ENCODE peak calls at places on chromosomes 1 and 21, in ten cellular contexts. I is cardiac muscle cell; H is uterus; Y is left ventricle myocardium inferior; X is DND-41; U is breast epithelium; Z is lower lobe of right lung; K is body of pancreas; G is tibial artery; V is CD8-positive, alpha-beta memory T cell. E is an unnamed sample.

GRCh38 chr21:38258803-38259485 is 2.2 kb downstream of the KCNJ15 start:
- DNase-seq in K (no peak), Y (no peak), G (no peak), Z (no peak), U (no peak), I (no peak), V (no peak), H (no peak), X (no peak), E (no peak)

GRCh38 chr1:182723195-182723594 is 38.8 kb upstream of the RGS8 start:
- DNase-seq in Z (no peak), X (no peak), I (no peak), H (peak), G (peak), V (no peak), Y (peak), U (no peak), K (peak), E (no peak)

GRCh38 chr1:175824079-175824478 is 80.7 kb upstream of the TNR start:
- DNase-seq in U (no peak), Y (no peak), I (peak), V (no peak), K (peak), G (no peak), Z (no peak), X (peak), H (no peak), E (no peak)

GRCh38 chr1:204073837-204074273 is 940 bp downstream of the SOX13 start:
- DNase-seq in H (peak), K (peak), X (no peak), V (no peak), I (peak), Z (no peak), G (no peak), Y (no peak), U (no peak), E (no peak)

GRCh38 chr1:81780705-81781454 is 19.9 kb upstream of the ADGRL2 start:
- DNase-seq in V (no peak), Z (no peak), U (no peak), X (no peak), H (no peak), I (no peak), K (no peak), G (no peak), Y (no peak), E (no peak)

GRCh38 chr1:103250441-103250861 is 142.1 kb upstream of the COL11A1 start:
- DNase-seq in U (no peak), X (no peak), V (no peak), Z (no peak), H (no peak), K (no peak), I (no peak), G (no peak), Y (no peak), E (no peak)

GRCh38 chr1:159949891-159950480 is 4.1 kb downstream of the SLAMF9 start:
- DNase-seq in Z (no peak), H (no peak), K (no peak), V (no peak), G (peak), I (no peak), X (no peak), Y (no peak), U (no peak), E (no peak)

GRCh38 chr1:48611841-48612240 is 139.8 kb upstream of the SPATA6 start:
- DNase-seq in Y (no peak), X (no peak), I (no peak), K (no peak), U (no peak), H (no peak), Z (no peak), G (no peak), V (no peak), E (no peak)

GRCh38 chr1:18100493-18101063 is 7.0 kb upstream of the IGSF21 start:
- DNase-seq in U (peak), H (peak), Y (peak), X (peak), I (peak), V (no peak), K (peak), G (peak), Z (no peak), E (peak)

GRCh38 chr1:183567584-183567983 is 22.7 kb downstream of the NCF2 start:
- DNase-seq in G (peak), Z (peak), K (peak), U (no peak), V (no peak), H (no peak), I (no peak), X (peak), Y (peak), E (no peak)

GRCh38 chr1:41439234-41439633 is 45.2 kb downstream of the EDN2 start:
- DNase-seq in H (no peak), V (no peak), G (no peak), X (no peak), I (no peak), Y (no peak), K (no peak), U (no peak), Z (no peak), E (no peak)

GRCh38 chr1:22747021-22747734 is 36.5 kb downstream of the EPHB2 start:
- DNase-seq in Y (no peak), U (no peak), Z (no peak), H (no peak), G (no peak), I (no peak), X (no peak), V (no peak), K (peak), E (no peak)

GRCh38 chr1:105485207-105485606 is 1571.3 kb upstream of the PRMT6 start:
- DNase-seq in H (no peak), U (no peak), G (no peak), Z (no peak), I (no peak), V (no peak), K (no peak), Y (no peak), X (no peak), E (no peak)

GRCh38 chr1:176877557-176877956 is 287.0 kb downstream of the ASTN1 start:
- DNase-seq in U (no peak), G (no peak), K (no peak), V (no peak), Z (no peak), Y (no peak), H (no peak), I (no peak), X (no peak), E (no peak)

GRCh38 chr1:150604226-150604588 is 24.8 kb upstream of the MCL1 start:
- DNase-seq in U (no peak), Z (no peak), X (no peak), G (no peak), Y (no peak), H (no peak), K (no peak), I (no peak), V (no peak), E (no peak)

GRCh38 chr1:117683571-117684285 is 77.9 kb downstream of the TENT5C start:
- DNase-seq in X (no peak), G (no peak), H (no peak), Y (peak), Z (no peak), K (no peak), I (no peak), U (no peak), V (no peak), E (no peak)

GRCh38 chr1:18480315-18481189 is at the start of gene KLHDC7A:
- DNase-seq in I (peak), Y (no peak), G (peak), U (no peak), K (peak), X (no peak), H (no peak), Z (peak), V (no peak), E (no peak)

GRCh38 chr1:92747735-92748134 is 37.2 kb downstream of the EVI5 start:
- DNase-seq in G (no peak), Y (no peak), K (no peak), I (no peak), H (no peak), V (no peak), X (no peak), Z (no peak), U (no peak), E (no peak)

GRCh38 chr1:180167721-180168467 is 13.2 kb downstream of the QSOX1 start:
- DNase-seq in U (peak), Y (no peak), G (peak), Z (peak), H (no peak), I (peak), X (no peak), K (peak), V (no peak), E (no peak)

GRCh38 chr21:16488042-16488441 is 758.3 kb downstream of the USP25 start:
- DNase-seq in G (no peak), I (no peak), Y (no peak), X (no peak), V (no peak), K (no peak), U (no peak), Z (no peak), H (no peak), E (no peak)

GRCh38 chr1:12052997-12053686 is 10.0 kb upstream of the TNFRSF8 start:
- DNase-seq in Y (peak), H (peak), X (no peak), K (peak), U (no peak), G (no peak), V (no peak), Z (no peak), I (no peak), E (no peak)

GRCh38 chr1:2546515-2547209 is 9.5 kb upstream of the TNFRSF14 start:
- DNase-seq in H (peak), G (peak), Y (peak), K (peak), Z (peak), I (peak), X (peak), U (peak), V (peak), E (peak)

GRCh38 chr1:29883360-29883759 is 647.0 kb downstream of the PTPRU start:
- DNase-seq in G (no peak), U (peak), H (no peak), V (no peak), Y (no peak), X (no peak), K (no peak), Z (no peak), I (no peak), E (no peak)

GRCh38 chr1:173148538-173148937 is 58.6 kb downstream of the TNFSF4 start:
- DNase-seq in X (no peak), V (no peak), Z (peak), U (no peak), K (no peak), I (no peak), Y (no peak), H (no peak), G (no peak), E (no peak)

GRCh38 chr1:235502601-235503332 is 1.5 kb downstream of the B3GALNT2 start:
- DNase-seq in V (no peak), U (no peak), Z (no peak), G (no peak), K (no peak), I (no peak), X (no peak), Y (no peak), H (no peak), E (no peak)

GRCh38 chr21:26115346-26115745 is 55.2 kb downstream of the APP start:
- DNase-seq in U (no peak), I (no peak), G (no peak), V (no peak), K (peak), H (no peak), Y (no peak), X (no peak), Z (no peak), E (no peak)

GRCh38 chr1:80171101-80171500 is 1164.6 kb upstream of the ADGRL4 start:
- DNase-seq in Z (no peak), U (no peak), X (no peak), G (no peak), Y (no peak), I (peak), H (no peak), K (peak), V (no peak), E (no peak)

GRCh38 chr1:206455681-206456344 is 14.5 kb upstream of the IKBKE start:
- DNase-seq in I (peak), H (no peak), Z (no peak), U (no peak), X (no peak), K (peak), V (no peak), Y (no peak), G (peak), E (no peak)

GRCh38 chr1:240189386-240189989 is 97.8 kb downstream of the FMN2 start:
- DNase-seq in V (no peak), I (peak), K (peak), U (no peak), Z (no peak), X (peak), G (no peak), Y (no peak), H (no peak), E (no peak)

GRCh38 chr1:32540589-32540988 is 1.4 kb downstream of the ZBTB8A start:
- DNase-seq in X (no peak), Z (no peak), V (no peak), G (peak), Y (no peak), K (no peak), U (no peak), H (no peak), I (peak), E (no peak)

GRCh38 chr1:193367863-193368262 is 181.4 kb upstream of the B3GALT2 start:
- DNase-seq in X (no peak), I (no peak), H (no peak), U (no peak), Y (no peak), K (no peak), Z (no peak), V (no peak), G (no peak), E (peak)

GRCh38 chr1:242876021-242876420 is 351.5 kb upstream of the PLD5 start:
- DNase-seq in V (no peak), Z (no peak), H (no peak), I (no peak), X (no peak), Y (no peak), U (no peak), G (no peak), K (no peak), E (no peak)

GRCh38 chr1:13694886-13695684 is 4.9 kb upstream of the PRDM2 start:
- DNase-seq in G (no peak), I (no peak), Y (no peak), V (no peak), U (no peak), K (no peak), X (no peak), Z (no peak), H (no peak), E (no peak)

DNA sequence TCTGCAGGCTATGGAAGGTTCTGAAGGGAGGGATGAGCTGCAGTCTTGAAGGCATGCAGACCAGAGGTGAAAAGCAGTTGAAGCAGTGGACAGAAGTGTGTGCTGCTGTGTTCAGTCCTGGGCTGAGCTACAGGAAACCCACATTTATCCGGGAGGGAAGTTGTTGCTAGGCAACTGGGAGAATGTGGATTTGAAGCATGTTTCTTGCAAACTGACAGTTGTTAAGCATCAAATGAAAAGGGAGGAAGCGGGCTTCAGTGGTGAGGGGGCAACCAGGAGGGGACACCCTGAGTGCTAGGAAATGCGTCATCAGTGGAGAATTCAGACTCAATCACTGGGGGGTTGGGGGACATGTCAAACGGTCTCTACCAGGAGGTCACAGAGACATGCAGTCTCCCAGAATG is 28.7 kb downstream of the ABCA4 start:
- DNase-seq in U (no peak), H (no peak), G (no peak), Y (no peak), V (no peak), Z (no peak), I (no peak), K (no peak), X (peak), E (no peak)
- H3K27ac ChIP-seq in U (peak), H (peak), G (no peak), Y (peak), V (no peak), Z (peak), I (no peak), K (no peak), X (peak), E (no peak)

DNA sequence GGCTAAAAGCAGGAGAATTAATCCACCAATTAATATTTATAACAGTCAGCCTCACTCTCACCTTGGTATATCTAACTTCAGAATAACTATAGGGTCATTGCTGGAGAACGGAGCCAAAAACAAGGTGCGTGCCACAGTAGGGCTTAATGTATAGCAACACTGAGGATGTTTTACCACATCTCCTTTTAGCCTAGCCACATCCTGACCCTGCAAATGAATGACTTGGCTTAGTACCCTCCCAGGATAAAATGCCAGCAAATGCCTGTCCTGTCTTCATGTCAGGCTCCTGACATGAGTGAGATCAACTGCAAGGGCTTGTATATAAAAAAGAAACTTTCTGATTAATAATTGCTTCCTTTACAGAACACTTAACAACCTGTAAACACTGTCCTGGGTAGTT is 2.7 kb upstream of the CDC42BPA start:
- DNase-seq in U (no peak), I (no peak), G (no peak), X (no peak), Z (no peak), K (no peak), V (no peak), Y (no peak), H (no peak), E (no peak)
- H3K4me3 ChIP-seq in U (no peak), I (no peak), G (no peak), X (no peak), Z (no peak), K (no peak), V (no peak), Y (no peak), H (no peak), E (no peak)

DNA sequence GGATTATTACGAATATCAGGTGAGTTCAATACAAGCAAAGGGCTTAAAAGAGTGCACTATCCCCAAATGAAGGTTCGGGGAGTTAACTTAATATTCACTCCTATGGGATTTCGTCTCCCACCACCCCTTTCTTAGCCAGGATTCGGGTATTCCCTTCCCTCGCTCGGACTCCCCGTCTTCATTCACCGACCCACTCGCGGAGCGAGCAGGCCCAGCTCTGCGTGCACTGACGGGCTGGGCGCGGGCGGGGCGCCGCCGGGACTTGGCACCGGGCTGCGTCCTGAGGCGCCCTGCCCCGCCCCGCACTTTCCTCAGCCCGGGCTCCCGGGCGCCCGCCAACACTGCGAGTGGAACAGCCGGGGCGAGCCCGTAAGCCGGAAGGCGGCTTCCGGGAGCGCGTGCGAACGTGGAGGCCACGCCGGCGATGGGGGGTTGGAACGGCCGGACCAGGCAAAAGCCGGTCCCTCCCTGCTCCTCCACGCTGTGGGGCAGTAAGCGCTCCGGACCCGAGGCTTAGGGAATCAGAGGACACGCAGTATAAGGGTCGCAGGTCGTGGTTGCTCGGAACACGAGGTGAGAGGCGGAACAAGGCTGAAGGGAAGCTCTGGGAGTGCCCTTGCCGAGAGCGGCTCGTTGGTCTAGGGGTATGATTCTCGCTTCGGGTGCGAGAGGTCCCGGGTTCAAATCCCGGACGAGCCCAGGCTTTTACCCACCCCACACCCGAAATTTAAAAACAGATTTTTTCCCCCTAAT is 7.5 kb upstream of the MPZL1 start:
- DNase-seq in U (peak), Z (peak), Y (peak), G (peak), V (peak), X (peak), I (peak), H (peak), K (peak), E (peak)
- H3K27ac ChIP-seq in U (peak), Z (peak), Y (peak), G (peak), V (peak), X (peak), I (peak), H (peak), K (peak), E (peak)

DNA sequence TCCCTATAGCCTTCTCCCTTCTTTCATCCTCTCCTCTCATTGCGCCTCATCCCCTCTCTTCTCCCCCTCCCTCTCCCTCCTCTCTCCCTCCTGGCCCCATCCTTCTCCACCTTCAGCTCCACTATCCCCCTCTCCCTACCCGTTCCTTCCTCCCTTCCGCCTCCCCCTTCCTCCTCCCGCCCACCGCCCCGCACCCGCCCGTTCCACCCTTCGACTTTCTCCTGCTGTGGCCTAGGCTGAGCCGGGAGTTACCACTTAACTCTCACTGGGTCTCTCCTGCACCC is 1.6 kb downstream of the NPR1 start:
- DNase-seq in Z (peak), K (no peak), Y (no peak), I (no peak), G (no peak), X (no peak), H (no peak), V (no peak), U (no peak), E (no peak)
- H3K4me3 ChIP-seq in Z (peak), K (no peak), Y (peak), I (no peak), G (peak), X (no peak), H (peak), V (no peak), U (peak), E (no peak)

DNA sequence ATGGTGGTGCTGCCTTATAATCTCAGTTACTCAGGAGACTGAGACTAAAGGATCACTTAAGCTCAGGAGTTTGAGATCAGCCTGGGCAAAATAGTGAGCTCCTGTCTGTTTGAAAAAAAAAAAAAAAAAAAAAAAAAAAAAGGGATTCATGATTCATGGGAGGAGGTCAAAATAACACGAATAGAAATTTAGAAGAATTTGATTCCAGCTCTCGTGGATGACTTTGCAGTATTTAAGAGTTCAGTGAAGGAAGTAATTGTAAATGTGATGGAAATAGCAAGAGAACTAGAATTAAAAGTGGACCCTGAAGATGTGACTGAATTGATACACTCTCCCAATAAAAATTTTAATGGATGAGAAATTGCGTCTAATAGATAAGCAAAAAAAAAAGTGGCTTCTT is 15.8 kb downstream of the AUNIP start:
- DNase-seq in I (no peak), Z (no peak), Y (no peak), X (no peak), H (no peak), V (no peak), G (no peak), K (no peak), U (no peak), E (no peak)
- H3K27ac ChIP-seq in I (no peak), Z (no peak), Y (no peak), X (no peak), H (no peak), V (no peak), G (no peak), K (no peak), U (no peak), E (no peak)

E was measured in naive thymus-derived CD4-positive, alpha-beta T cell.